ENCODE peak calls at places on chromosomes 13 and 19, in six cellular contexts. J is breast epithelium, Z is GM23338, E is spleen, S is sigmoid colon, Y is stomach. Q is an unnamed sample. For H3K4me1, the result is how much of the 10 kb centered on the place peaks cover.

GRCh38 chr13:76481738-76482137 is 404.5 kb downstream of the KCTD12 start:
- DNase-seq in J (no peak), Z (no peak), E (no peak), S (no peak), Y (no peak), Q (no peak)

GRCh38 chr13:112245179-112245724 is 130.9 kb upstream of the SPACA7 start:
- DNase-seq in J (no peak), Z (no peak), E (peak), S (peak), Y (no peak), Q (no peak)

GRCh38 chr13:98824376-98825160 is 72.1 kb upstream of the SLC15A1 start:
- DNase-seq in J (no peak), Z (no peak), E (no peak), S (no peak), Y (no peak), Q (no peak)

GRCh38 chr13:89457977-89458376 is 1786.8 kb downstream of the SLITRK5 start:
- DNase-seq in J (no peak), Z (no peak), E (no peak), S (no peak), Y (no peak), Q (no peak)

GRCh38 chr19:3480383-3481091 is at the start of gene SMIM24:
- DNase-seq in J (no peak), Z (no peak), E (no peak), S (no peak), Y (peak), Q (no peak)

GRCh38 chr19:29672933-29673336 is 7.7 kb downstream of the PLEKHF1 start:
- DNase-seq in J (no peak), Z (no peak), E (peak), S (peak), Y (peak), Q (no peak)

GRCh38 chr19:10431943-10432735 is 11.8 kb downstream of the PDE4A start:
- DNase-seq in J (no peak), Z (peak), E (peak), S (peak), Y (peak), Q (peak)

GRCh38 chr13:25906211-25906661 is 145.6 kb downstream of the SHISA2 start:
- DNase-seq in J (no peak), Z (no peak), E (no peak), S (no peak), Y (no peak), Q (no peak)

GRCh38 chr13:113559061-113559460 is 25.5 kb upstream of the TFDP1 start:
- DNase-seq in J (no peak), Z (no peak), E (peak), S (no peak), Y (peak), Q (no peak)

GRCh38 chr19:42471554-42472249 is 29.0 kb upstream of the CXCL17 start:
- DNase-seq in J (peak), Z (peak), E (no peak), S (no peak), Y (peak), Q (peak)
- H3K27ac ChIP-seq in J (peak), Z (peak), E (no peak), S (no peak), Y (no peak), Q (peak)

DNA sequence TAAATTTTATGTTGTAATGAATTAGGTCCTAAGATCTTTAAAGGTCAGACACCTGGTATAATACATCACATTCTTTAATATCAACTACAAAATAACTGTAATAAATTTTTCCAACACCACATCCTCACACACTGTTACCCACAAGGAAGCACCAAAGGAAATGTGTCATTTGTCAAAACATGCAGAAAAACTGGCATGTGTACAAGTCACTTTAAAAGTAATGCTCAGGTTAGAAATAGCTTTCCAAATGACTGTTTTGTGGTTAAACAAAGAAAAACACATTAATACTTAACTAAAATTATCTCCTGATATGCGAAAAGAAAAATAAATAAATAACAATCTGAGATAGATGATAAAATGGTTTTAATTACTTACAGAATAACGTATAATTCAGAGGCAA is 74.7 kb downstream of the MZT1 start:
- DNase-seq in J (no peak), Z (no peak), E (no peak), S (no peak), Y (no peak), Q (no peak)
- TF ChIP-seq POLR2AphosphoS5 in J (no peak), Z (no peak), E (no peak), S (no peak), Y (no peak), Q (no peak)

GRCh38 chr13:30829145-30829544 is 76.9 kb upstream of the MEDAG start:
- DNase-seq in J (no peak), Z (no peak), E (no peak), S (no peak), Y (no peak), Q (no peak)
- H3K4me1 ChIP-seq in J (under half), Z (under half), E (under half), S (under half), Y (under half), Q (under half)

GRCh38 chr13:23147264-23147663 is 33.5 kb upstream of the SGCG start:
- DNase-seq in J (no peak), Z (no peak), E (no peak), S (no peak), Y (no peak), Q (no peak)

GRCh38 chr13:23147827-23148226 is 33.0 kb upstream of the SGCG start:
- DNase-seq in J (no peak), Z (peak), E (no peak), S (no peak), Y (no peak), Q (no peak)

GRCh38 chr13:23146811-23147245 is 34.0 kb upstream of the SGCG start:
- DNase-seq in J (no peak), Z (no peak), E (no peak), S (no peak), Y (no peak), Q (no peak)

GRCh38 chr13:23140492-23140891 is 40.3 kb upstream of the SGCG start:
- DNase-seq in J (no peak), Z (no peak), E (no peak), S (no peak), Y (no peak), Q (no peak)

DNA sequence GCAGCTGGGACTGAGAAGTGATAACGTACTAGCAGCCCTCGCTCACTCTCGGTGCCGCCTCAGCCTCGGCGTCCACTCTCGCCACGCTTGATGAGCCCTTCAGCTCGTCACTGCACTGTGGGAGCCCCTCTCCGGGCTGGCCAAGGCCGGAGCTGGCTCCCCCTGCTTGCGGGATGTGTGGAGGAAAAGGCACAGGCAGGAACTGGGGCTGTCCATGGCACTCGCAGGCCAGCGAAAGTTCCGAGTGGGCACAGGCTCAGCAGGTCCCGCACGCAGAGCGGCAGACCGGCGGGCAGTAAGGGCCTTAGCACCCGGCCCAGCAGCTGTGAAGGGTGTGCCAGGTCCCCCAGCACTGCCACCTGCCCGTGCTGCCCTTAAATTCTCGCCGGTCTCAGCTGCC is 38.8 kb upstream of the SGCG start:
- DNase-seq in J (no peak), Z (no peak), E (no peak), S (no peak), Y (no peak), Q (no peak)
- H3K27ac ChIP-seq in J (no peak), Z (no peak), E (no peak), S (no peak), Y (no peak), Q (no peak)

DNA sequence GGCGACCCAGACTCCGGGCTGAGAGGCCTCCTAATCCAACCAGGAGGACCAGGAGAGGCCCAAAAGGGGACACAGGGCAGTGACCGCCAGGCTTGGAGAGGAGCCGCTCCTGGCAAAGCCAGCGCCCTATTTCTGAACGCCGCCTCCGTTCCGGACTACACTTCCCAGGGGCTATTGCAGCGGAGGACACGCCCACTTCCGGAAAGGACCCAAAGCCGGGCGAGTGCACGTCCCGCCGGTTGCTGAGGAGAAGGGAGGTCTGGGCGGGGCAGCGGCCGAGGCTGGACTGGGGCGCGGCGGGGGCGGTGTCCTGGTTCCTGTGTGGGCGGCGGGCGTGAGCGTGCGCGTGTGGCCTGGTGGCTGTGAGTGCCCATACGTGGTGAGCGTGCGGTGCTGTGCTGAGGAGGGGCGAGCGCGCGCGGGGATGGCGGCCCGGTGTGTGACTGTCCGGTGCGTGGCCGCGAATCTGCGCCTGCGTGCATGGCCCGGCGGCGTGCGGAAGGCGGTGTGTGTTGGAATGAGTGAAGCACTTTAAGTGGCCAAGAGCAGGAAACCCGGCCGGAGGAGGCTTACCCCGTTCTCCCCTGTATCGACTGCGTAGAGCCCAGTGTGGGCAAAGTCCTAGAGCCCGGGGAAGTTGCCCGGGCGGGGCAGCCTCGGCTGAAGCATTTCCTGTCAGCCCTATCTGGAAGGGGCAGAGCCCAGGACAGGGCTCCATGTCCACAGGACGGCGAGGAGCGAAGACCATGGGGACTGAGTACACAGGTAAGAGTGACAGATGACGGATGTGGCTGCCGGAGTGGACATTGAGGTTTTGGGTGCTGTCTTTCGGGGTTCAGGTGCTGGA is at the start of gene ZNF470:
- DNase-seq in J (peak), Z (peak), E (peak), S (peak), Y (peak), Q (peak)
- TF ChIP-seq POLR2AphosphoS5 in J (peak), Z (peak), E (peak), S (peak), Y (peak), Q (peak)

DNA sequence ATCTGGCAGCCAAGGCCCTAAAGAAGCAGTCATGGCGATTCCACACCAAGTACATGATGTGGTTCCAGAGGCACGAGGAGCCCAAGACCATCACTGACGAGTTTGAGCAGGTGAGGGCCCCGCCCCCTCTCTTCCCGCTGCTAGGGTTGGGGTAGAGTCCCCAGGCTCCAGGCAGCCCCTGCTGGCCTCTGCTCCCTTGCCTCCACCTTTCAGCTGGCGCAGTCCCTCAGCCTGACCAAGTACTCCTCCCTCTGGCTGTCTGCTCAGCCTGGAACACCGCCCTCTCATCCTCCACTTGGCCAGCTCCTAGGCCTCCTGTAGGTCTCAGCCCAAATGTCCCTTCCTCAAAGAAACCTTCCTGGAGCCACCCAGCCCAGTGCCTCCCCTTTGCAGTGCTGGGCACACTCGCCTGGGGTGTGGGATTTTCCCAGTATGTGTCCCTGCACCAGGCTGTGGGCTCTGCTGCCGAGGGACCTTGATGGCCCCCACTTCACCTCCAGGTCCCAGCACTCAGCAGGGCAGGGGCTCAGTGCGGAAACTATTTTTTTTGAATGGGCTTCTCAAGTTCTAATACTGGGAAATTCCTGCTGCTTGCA is 5.7 kb downstream of the LENG1 start:
- DNase-seq in J (no peak), Z (no peak), E (no peak), S (no peak), Y (no peak), Q (no peak)
- H3K4me1 ChIP-seq in J (under half), Z (under half), E (under half), S (under half), Y (under half), Q (under half)

GRCh38 chr19:12162513-12162881 is 399 bp upstream of the ZNF136 start:
- DNase-seq in J (no peak), Z (no peak), E (no peak), S (no peak), Y (no peak), Q (no peak)
- H3K27ac ChIP-seq in J (peak), Z (no peak), E (peak), S (peak), Y (peak), Q (peak)

GRCh38 chr13:44577236-44578063 is 1.3 kb upstream of the TSC22D1 start:
- DNase-seq in J (peak), Z (peak), E (peak), S (peak), Y (peak), Q (peak)
- TF ChIP-seq POLR2AphosphoS5 in J (peak), Z (peak), E (peak), S (peak), Y (peak), Q (peak)

DNA sequence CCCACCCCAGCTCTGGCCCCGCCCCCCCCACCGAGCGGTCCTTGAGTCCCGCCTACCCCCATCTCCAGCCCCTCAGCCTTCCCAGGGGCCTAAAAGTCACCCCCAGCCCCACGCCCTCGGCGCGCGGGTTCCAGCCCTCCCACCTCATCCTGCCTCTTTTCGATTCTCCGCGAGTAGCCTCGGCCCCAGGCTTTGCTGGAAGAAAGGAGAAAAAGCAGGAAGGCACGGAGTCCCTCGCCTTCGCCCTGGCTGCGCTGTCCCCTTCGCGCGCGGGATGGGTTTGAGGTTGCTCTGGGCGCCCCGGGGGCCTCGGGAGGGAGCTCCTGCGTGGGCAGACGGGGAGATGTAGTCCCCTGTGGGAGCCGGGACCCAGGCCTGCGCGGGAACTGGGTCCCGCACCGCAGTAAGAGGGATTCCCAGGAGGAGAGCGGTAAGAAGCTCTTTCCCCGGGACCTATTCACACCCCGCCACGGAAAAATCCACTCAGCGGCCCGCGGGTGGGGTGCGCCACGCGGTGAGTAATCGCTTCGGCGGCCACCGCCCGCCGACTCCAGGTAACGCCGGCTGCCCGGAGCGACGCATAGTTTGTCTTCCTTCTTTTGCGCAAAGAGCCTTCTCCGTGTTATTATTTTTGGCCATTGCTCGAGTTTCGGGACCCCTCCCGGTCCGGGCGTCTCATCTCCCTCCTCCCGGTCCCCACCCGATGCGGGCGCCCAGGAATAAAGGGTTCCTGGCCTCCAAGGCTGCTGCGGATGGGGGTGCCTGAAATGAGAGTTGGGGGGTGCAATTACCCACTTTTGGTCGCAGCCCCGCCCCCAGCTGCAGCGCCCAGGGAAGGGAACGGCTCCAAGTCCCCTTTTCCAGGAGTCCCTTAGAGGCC is 863 bp upstream of the CRLF1 start:
- DNase-seq in J (no peak), Z (peak), E (no peak), S (no peak), Y (no peak), Q (no peak)
- H3K4me1 ChIP-seq in J (under half), Z (half or more), E (under half), S (under half), Y (half or more), Q (under half)